ENCODE peak calls at places on chromosomes 11 and 22, in seven cellular contexts. One of them, this sample, is unnamed.

GRCh38 chr11:19110290-19110689 is 6.7 kb upstream of the ZDHHC13 start:
- DNase-seq in left ventricle myocardium inferior: peak
- DNase-seq in CD4-positive, alpha-beta T cell: no peak
- DNase-seq in cardiac muscle cell: no peak
- DNase-seq in activated CD8-positive, alpha-beta T cell treated with anti-CD3 and anti-CD28 coated beads for 36 hours: no peak
- DNase-seq in suprapubic skin: no peak
- DNase-seq in pancreas: peak
- DNase-seq in this sample: no peak

GRCh38 chr11:1763336-1763795 is 361 bp downstream of the CTSD start:
- DNase-seq in left ventricle myocardium inferior: no peak
- DNase-seq in CD4-positive, alpha-beta T cell: no peak
- DNase-seq in cardiac muscle cell: no peak
- DNase-seq in activated CD8-positive, alpha-beta T cell treated with anti-CD3 and anti-CD28 coated beads for 36 hours: no peak
- DNase-seq in suprapubic skin: no peak
- DNase-seq in pancreas: no peak
- DNase-seq in this sample: no peak

GRCh38 chr11:9076661-9077060 is 14.7 kb downstream of the SCUBE2 start:
- DNase-seq in left ventricle myocardium inferior: no peak
- DNase-seq in CD4-positive, alpha-beta T cell: no peak
- DNase-seq in cardiac muscle cell: no peak
- DNase-seq in activated CD8-positive, alpha-beta T cell treated with anti-CD3 and anti-CD28 coated beads for 36 hours: no peak
- DNase-seq in suprapubic skin: no peak
- DNase-seq in pancreas: no peak
- DNase-seq in this sample: no peak

GRCh38 chr11:124277207-124277606 is 21.0 kb downstream of the OR8G5 start:
- DNase-seq in left ventricle myocardium inferior: no peak
- DNase-seq in CD4-positive, alpha-beta T cell: no peak
- DNase-seq in cardiac muscle cell: no peak
- DNase-seq in activated CD8-positive, alpha-beta T cell treated with anti-CD3 and anti-CD28 coated beads for 36 hours: no peak
- DNase-seq in suprapubic skin: no peak
- DNase-seq in pancreas: no peak
- DNase-seq in this sample: no peak

GRCh38 chr11:117830072-117830471 is 5.5 kb upstream of the FXYD2 start:
- DNase-seq in left ventricle myocardium inferior: no peak
- DNase-seq in CD4-positive, alpha-beta T cell: no peak
- DNase-seq in cardiac muscle cell: no peak
- DNase-seq in activated CD8-positive, alpha-beta T cell treated with anti-CD3 and anti-CD28 coated beads for 36 hours: no peak
- DNase-seq in suprapubic skin: no peak
- DNase-seq in pancreas: no peak
- DNase-seq in this sample: peak

GRCh38 chr11:34706709-34707461 is 86.0 kb downstream of the EHF start:
- DNase-seq in left ventricle myocardium inferior: no peak
- DNase-seq in CD4-positive, alpha-beta T cell: no peak
- DNase-seq in cardiac muscle cell: no peak
- DNase-seq in activated CD8-positive, alpha-beta T cell treated with anti-CD3 and anti-CD28 coated beads for 36 hours: no peak
- DNase-seq in suprapubic skin: no peak
- DNase-seq in pancreas: no peak
- DNase-seq in this sample: no peak

GRCh38 chr11:92536895-92537294 is 312.3 kb downstream of the FAT3 start:
- DNase-seq in left ventricle myocardium inferior: no peak
- DNase-seq in CD4-positive, alpha-beta T cell: no peak
- DNase-seq in cardiac muscle cell: no peak
- DNase-seq in activated CD8-positive, alpha-beta T cell treated with anti-CD3 and anti-CD28 coated beads for 36 hours: no peak
- DNase-seq in suprapubic skin: no peak
- DNase-seq in pancreas: no peak
- DNase-seq in this sample: no peak

GRCh38 chr11:130546901-130547694 is 98.7 kb downstream of the ADAMTS15 start:
- DNase-seq in left ventricle myocardium inferior: no peak
- DNase-seq in CD4-positive, alpha-beta T cell: no peak
- DNase-seq in cardiac muscle cell: no peak
- DNase-seq in activated CD8-positive, alpha-beta T cell treated with anti-CD3 and anti-CD28 coated beads for 36 hours: no peak
- DNase-seq in suprapubic skin: no peak
- DNase-seq in pancreas: no peak
- DNase-seq in this sample: no peak

GRCh38 chr22:48538291-48538820 is 1289.3 kb downstream of the BRD1 start:
- DNase-seq in left ventricle myocardium inferior: no peak
- DNase-seq in CD4-positive, alpha-beta T cell: no peak
- DNase-seq in cardiac muscle cell: no peak
- DNase-seq in activated CD8-positive, alpha-beta T cell treated with anti-CD3 and anti-CD28 coated beads for 36 hours: no peak
- DNase-seq in suprapubic skin: no peak
- DNase-seq in pancreas: no peak
- DNase-seq in this sample: no peak

GRCh38 chr11:20162824-20163777 is 2.8 kb upstream of the DBX1 start:
- DNase-seq in left ventricle myocardium inferior: no peak
- DNase-seq in CD4-positive, alpha-beta T cell: no peak
- DNase-seq in cardiac muscle cell: peak
- DNase-seq in activated CD8-positive, alpha-beta T cell treated with anti-CD3 and anti-CD28 coated beads for 36 hours: peak
- DNase-seq in suprapubic skin: no peak
- DNase-seq in pancreas: no peak
- DNase-seq in this sample: no peak

GRCh38 chr11:2306971-2307732 is 5.3 kb downstream of the TSPAN32 start:
- DNase-seq in left ventricle myocardium inferior: no peak
- DNase-seq in CD4-positive, alpha-beta T cell: no peak
- DNase-seq in cardiac muscle cell: no peak
- DNase-seq in activated CD8-positive, alpha-beta T cell treated with anti-CD3 and anti-CD28 coated beads for 36 hours: no peak
- DNase-seq in suprapubic skin: peak
- DNase-seq in pancreas: no peak
- DNase-seq in this sample: peak

GRCh38 chr11:15818132-15818842 is 538.1 kb downstream of the SOX6 start:
- DNase-seq in left ventricle myocardium inferior: no peak
- DNase-seq in CD4-positive, alpha-beta T cell: no peak
- DNase-seq in cardiac muscle cell: no peak
- DNase-seq in activated CD8-positive, alpha-beta T cell treated with anti-CD3 and anti-CD28 coated beads for 36 hours: no peak
- DNase-seq in suprapubic skin: no peak
- DNase-seq in pancreas: no peak
- DNase-seq in this sample: no peak

GRCh38 chr11:66069715-66070603 is at the start of gene PACS1:
- DNase-seq in left ventricle myocardium inferior: peak
- DNase-seq in CD4-positive, alpha-beta T cell: peak
- DNase-seq in cardiac muscle cell: peak
- DNase-seq in activated CD8-positive, alpha-beta T cell treated with anti-CD3 and anti-CD28 coated beads for 36 hours: peak
- DNase-seq in suprapubic skin: peak
- DNase-seq in pancreas: peak
- DNase-seq in this sample: peak

GRCh38 chr11:120660024-120660565 is 148.5 kb downstream of the GRIK4 start:
- DNase-seq in left ventricle myocardium inferior: no peak
- DNase-seq in CD4-positive, alpha-beta T cell: no peak
- DNase-seq in cardiac muscle cell: peak
- DNase-seq in activated CD8-positive, alpha-beta T cell treated with anti-CD3 and anti-CD28 coated beads for 36 hours: peak
- DNase-seq in suprapubic skin: no peak
- DNase-seq in pancreas: no peak
- DNase-seq in this sample: no peak

GRCh38 chr11:6269994-6270393 is 10.4 kb downstream of the CCKBR start:
- DNase-seq in left ventricle myocardium inferior: no peak
- DNase-seq in CD4-positive, alpha-beta T cell: no peak
- DNase-seq in cardiac muscle cell: no peak
- DNase-seq in activated CD8-positive, alpha-beta T cell treated with anti-CD3 and anti-CD28 coated beads for 36 hours: no peak
- DNase-seq in suprapubic skin: no peak
- DNase-seq in pancreas: no peak
- DNase-seq in this sample: no peak

DNA sequence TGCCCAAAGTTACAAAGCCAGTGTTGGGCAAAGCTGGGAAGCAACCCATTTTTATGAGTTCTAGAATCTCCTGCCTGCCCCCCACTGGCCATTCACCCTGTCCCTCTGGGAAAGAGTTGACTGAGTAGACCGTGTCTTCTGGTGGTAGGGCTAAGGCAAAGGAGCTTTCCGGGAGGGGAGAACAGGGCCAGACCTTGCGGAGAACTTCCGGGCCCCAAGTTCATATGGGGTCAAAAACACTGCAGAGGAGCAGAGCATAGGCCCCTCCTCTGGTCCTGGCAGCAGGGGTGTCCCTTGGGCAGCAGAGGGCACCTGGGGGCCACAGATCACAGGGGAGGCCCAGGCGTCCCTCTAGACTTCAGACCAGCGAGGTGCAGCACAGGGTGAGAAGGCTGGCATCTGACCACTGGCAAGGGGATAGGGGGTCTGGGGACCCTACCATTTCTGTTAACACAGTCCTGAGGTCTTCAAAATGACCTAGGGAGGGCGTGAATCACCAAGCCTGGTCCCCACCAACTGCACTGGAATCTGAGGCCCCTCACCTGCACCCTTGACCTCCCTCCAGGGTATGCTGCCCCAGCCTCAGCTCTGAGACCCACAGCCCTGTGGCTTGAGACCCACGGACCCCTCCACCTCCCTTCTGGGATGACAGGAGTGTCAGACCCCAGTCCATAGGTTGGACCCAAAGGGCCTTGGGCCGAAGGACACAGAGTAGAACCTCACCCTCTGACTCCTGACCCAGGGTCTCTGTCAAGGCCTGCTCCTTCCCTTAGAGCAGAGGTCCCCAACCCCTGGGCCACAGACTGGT is 1.3 kb upstream of the ARAP1 start:
- DNase-seq in left ventricle myocardium inferior: no peak
- DNase-seq in CD4-positive, alpha-beta T cell: no peak
- DNase-seq in cardiac muscle cell: no peak
- DNase-seq in activated CD8-positive, alpha-beta T cell treated with anti-CD3 and anti-CD28 coated beads for 36 hours: no peak
- DNase-seq in suprapubic skin: no peak
- DNase-seq in pancreas: no peak
- DNase-seq in this sample: no peak
- TF ChIP-seq CTCF in left ventricle myocardium inferior: no peak
- TF ChIP-seq CTCF in CD4-positive, alpha-beta T cell: no peak
- TF ChIP-seq CTCF in cardiac muscle cell: peak
- TF ChIP-seq CTCF in activated CD8-positive, alpha-beta T cell treated with anti-CD3 and anti-CD28 coated beads for 36 hours: no peak
- TF ChIP-seq CTCF in suprapubic skin: no peak
- TF ChIP-seq CTCF in pancreas: no peak
- TF ChIP-seq CTCF in this sample: no peak

GRCh38 chr11:129368889-129369672 is 6.6 kb upstream of the BARX2 start:
- DNase-seq in left ventricle myocardium inferior: no peak
- DNase-seq in CD4-positive, alpha-beta T cell: no peak
- DNase-seq in cardiac muscle cell: no peak
- DNase-seq in activated CD8-positive, alpha-beta T cell treated with anti-CD3 and anti-CD28 coated beads for 36 hours: no peak
- DNase-seq in suprapubic skin: no peak
- DNase-seq in pancreas: peak
- DNase-seq in this sample: no peak

GRCh38 chr11:129366737-129367597 is 8.7 kb upstream of the BARX2 start:
- DNase-seq in left ventricle myocardium inferior: no peak
- DNase-seq in CD4-positive, alpha-beta T cell: no peak
- DNase-seq in cardiac muscle cell: no peak
- DNase-seq in activated CD8-positive, alpha-beta T cell treated with anti-CD3 and anti-CD28 coated beads for 36 hours: no peak
- DNase-seq in suprapubic skin: no peak
- DNase-seq in pancreas: no peak
- DNase-seq in this sample: no peak

GRCh38 chr11:129365816-129366215 is 9.8 kb upstream of the BARX2 start:
- DNase-seq in left ventricle myocardium inferior: no peak
- DNase-seq in CD4-positive, alpha-beta T cell: no peak
- DNase-seq in cardiac muscle cell: no peak
- DNase-seq in activated CD8-positive, alpha-beta T cell treated with anti-CD3 and anti-CD28 coated beads for 36 hours: no peak
- DNase-seq in suprapubic skin: no peak
- DNase-seq in pancreas: no peak
- DNase-seq in this sample: no peak

GRCh38 chr11:129359748-129360147 is 15.9 kb upstream of the BARX2 start:
- DNase-seq in left ventricle myocardium inferior: no peak
- DNase-seq in CD4-positive, alpha-beta T cell: no peak
- DNase-seq in cardiac muscle cell: no peak
- DNase-seq in activated CD8-positive, alpha-beta T cell treated with anti-CD3 and anti-CD28 coated beads for 36 hours: no peak
- DNase-seq in suprapubic skin: no peak
- DNase-seq in pancreas: no peak
- DNase-seq in this sample: no peak

GRCh38 chr11:129364143-129364654 is 11.4 kb upstream of the BARX2 start:
- DNase-seq in left ventricle myocardium inferior: peak
- DNase-seq in CD4-positive, alpha-beta T cell: peak
- DNase-seq in cardiac muscle cell: peak
- DNase-seq in activated CD8-positive, alpha-beta T cell treated with anti-CD3 and anti-CD28 coated beads for 36 hours: peak
- DNase-seq in suprapubic skin: peak
- DNase-seq in pancreas: peak
- DNase-seq in this sample: peak
- TF ChIP-seq CTCF in left ventricle myocardium inferior: peak
- TF ChIP-seq CTCF in CD4-positive, alpha-beta T cell: peak
- TF ChIP-seq CTCF in cardiac muscle cell: peak
- TF ChIP-seq CTCF in activated CD8-positive, alpha-beta T cell treated with anti-CD3 and anti-CD28 coated beads for 36 hours: peak
- TF ChIP-seq CTCF in suprapubic skin: peak
- TF ChIP-seq CTCF in pancreas: peak
- TF ChIP-seq CTCF in this sample: peak

DNA sequence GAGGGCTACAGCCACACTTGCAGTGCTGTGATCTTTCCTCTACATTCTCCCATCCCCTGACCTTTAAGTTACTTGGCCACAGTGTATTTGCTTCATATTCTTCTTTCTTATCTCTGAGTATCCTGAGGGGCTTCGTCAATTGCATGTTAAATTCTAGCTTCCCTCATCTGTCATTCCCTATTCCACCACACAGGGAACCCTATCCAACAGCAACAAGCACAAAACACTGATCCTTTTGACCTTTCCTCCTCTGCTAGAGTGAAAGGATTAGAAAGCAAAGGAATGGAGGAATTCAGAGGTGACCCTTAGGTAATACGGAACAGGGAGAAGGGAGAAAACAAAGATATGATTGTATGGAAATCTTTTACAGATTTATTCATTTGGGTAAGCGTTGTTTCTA is 1061.7 kb upstream of the TENM4 start:
- DNase-seq in left ventricle myocardium inferior: no peak
- DNase-seq in CD4-positive, alpha-beta T cell: no peak
- DNase-seq in cardiac muscle cell: no peak
- DNase-seq in activated CD8-positive, alpha-beta T cell treated with anti-CD3 and anti-CD28 coated beads for 36 hours: no peak
- DNase-seq in suprapubic skin: no peak
- DNase-seq in pancreas: no peak
- DNase-seq in this sample: no peak
- TF ChIP-seq CTCF in left ventricle myocardium inferior: no peak
- TF ChIP-seq CTCF in CD4-positive, alpha-beta T cell: no peak
- TF ChIP-seq CTCF in cardiac muscle cell: no peak
- TF ChIP-seq CTCF in activated CD8-positive, alpha-beta T cell treated with anti-CD3 and anti-CD28 coated beads for 36 hours: no peak
- TF ChIP-seq CTCF in suprapubic skin: no peak
- TF ChIP-seq CTCF in pancreas: no peak
- TF ChIP-seq CTCF in this sample: no peak

GRCh38 chr11:57936050-57936418 is 87.6 kb upstream of the OR9Q1 start:
- DNase-seq in left ventricle myocardium inferior: no peak
- DNase-seq in CD4-positive, alpha-beta T cell: no peak
- DNase-seq in cardiac muscle cell: no peak
- DNase-seq in activated CD8-positive, alpha-beta T cell treated with anti-CD3 and anti-CD28 coated beads for 36 hours: no peak
- DNase-seq in suprapubic skin: no peak
- DNase-seq in pancreas: no peak
- DNase-seq in this sample: no peak

GRCh38 chr11:57940044-57940781 is 83.5 kb upstream of the OR9Q1 start:
- DNase-seq in left ventricle myocardium inferior: no peak
- DNase-seq in CD4-positive, alpha-beta T cell: no peak
- DNase-seq in cardiac muscle cell: no peak
- DNase-seq in activated CD8-positive, alpha-beta T cell treated with anti-CD3 and anti-CD28 coated beads for 36 hours: no peak
- DNase-seq in suprapubic skin: no peak
- DNase-seq in pancreas: no peak
- DNase-seq in this sample: no peak

GRCh38 chr11:57935402-57936049 is 88.2 kb upstream of the OR9Q1 start:
- DNase-seq in left ventricle myocardium inferior: no peak
- DNase-seq in CD4-positive, alpha-beta T cell: no peak
- DNase-seq in cardiac muscle cell: no peak
- DNase-seq in activated CD8-positive, alpha-beta T cell treated with anti-CD3 and anti-CD28 coated beads for 36 hours: no peak
- DNase-seq in suprapubic skin: no peak
- DNase-seq in pancreas: no peak
- DNase-seq in this sample: no peak

GRCh38 chr11:57937431-57937830 is 86.2 kb upstream of the OR9Q1 start:
- DNase-seq in left ventricle myocardium inferior: no peak
- DNase-seq in CD4-positive, alpha-beta T cell: no peak
- DNase-seq in cardiac muscle cell: no peak
- DNase-seq in activated CD8-positive, alpha-beta T cell treated with anti-CD3 and anti-CD28 coated beads for 36 hours: no peak
- DNase-seq in suprapubic skin: no peak
- DNase-seq in pancreas: no peak
- DNase-seq in this sample: no peak

DNA sequence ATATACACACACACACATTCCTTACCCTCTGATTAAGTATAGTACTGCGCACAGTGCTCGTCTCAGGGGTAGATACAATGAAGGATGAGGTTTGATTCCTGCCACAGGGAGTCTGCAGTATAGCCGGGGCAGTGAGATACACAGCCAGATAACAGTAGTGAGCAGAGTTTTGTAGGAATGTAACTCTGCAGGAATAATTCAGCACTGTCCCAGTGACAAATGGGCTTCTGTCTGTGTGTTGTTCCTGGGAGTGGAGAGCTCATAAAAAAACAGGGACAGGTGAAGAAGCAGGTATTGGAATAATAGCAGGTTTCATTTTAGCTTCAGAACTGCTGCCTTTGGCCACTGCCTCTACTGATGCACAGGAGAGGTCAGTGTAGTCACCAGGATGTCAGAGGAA is 85.3 kb upstream of the OR9Q1 start:
- DNase-seq in left ventricle myocardium inferior: no peak
- DNase-seq in CD4-positive, alpha-beta T cell: no peak
- DNase-seq in cardiac muscle cell: no peak
- DNase-seq in activated CD8-positive, alpha-beta T cell treated with anti-CD3 and anti-CD28 coated beads for 36 hours: no peak
- DNase-seq in suprapubic skin: no peak
- DNase-seq in pancreas: no peak
- DNase-seq in this sample: no peak
- TF ChIP-seq CTCF in left ventricle myocardium inferior: no peak
- TF ChIP-seq CTCF in CD4-positive, alpha-beta T cell: no peak
- TF ChIP-seq CTCF in cardiac muscle cell: no peak
- TF ChIP-seq CTCF in activated CD8-positive, alpha-beta T cell treated with anti-CD3 and anti-CD28 coated beads for 36 hours: no peak
- TF ChIP-seq CTCF in suprapubic skin: no peak
- TF ChIP-seq CTCF in pancreas: no peak
- TF ChIP-seq CTCF in this sample: no peak